ENCODE peak calls at places on chromosomes 7 and 10, in nine cellular contexts. J is GM12892; Z is activated T-helper 1 cell treated with Interleukin-2 at 50 U/mL for 16 hours; A is progenitor cell of endocrine pancreas; F is stimulated activated CD4-positive, alpha-beta T cell treated with anti-CD3 and anti-CD28 coated beads, Interleukin-1b, Interleukin-23, amount 100 ng/mL, for 48 hours; B is GM03348; R is GM18507; O is COLO829; I is EH. U is an unnamed sample.

GRCh38 chr10:101575580-101576228 is 12.4 kb downstream of the POLL start:
- DNase-seq in Z (no peak), I (no peak), J (no peak), A (no peak), R (no peak), B (no peak), O (no peak), F (no peak), U (no peak)

GRCh38 chr7:100573691-100574361 is at the start of gene SAP25:
- DNase-seq in O (no peak), R (no peak), J (no peak), B (no peak), I (no peak), A (no peak), F (no peak), Z (no peak), U (no peak)

GRCh38 chr7:46764100-46764941 is 817.6 kb downstream of the TNS3 start:
- DNase-seq in R (no peak), A (no peak), B (peak), O (peak), J (no peak), Z (no peak), F (no peak), I (peak), U (peak)

GRCh38 chr7:100726998-100727761 is 6.2 kb upstream of the ZAN start:
- DNase-seq in F (no peak), O (no peak), I (peak), A (no peak), J (no peak), Z (no peak), B (peak), R (no peak), U (no peak)

GRCh38 chr7:150355666-150356059 is 13.0 kb upstream of the REPIN1 start:
- DNase-seq in R (no peak), I (no peak), J (no peak), O (no peak), B (no peak), A (no peak), F (no peak), Z (no peak), U (no peak)

GRCh38 chr10:104993085-104993484 is 352.0 kb downstream of the SORCS3 start:
- DNase-seq in F (no peak), R (no peak), B (no peak), Z (no peak), I (no peak), J (no peak), A (no peak), O (no peak), U (no peak)

GRCh38 chr10:104273899-104274575 is 5.1 kb downstream of the GSTO2 start:
- DNase-seq in A (no peak), R (no peak), F (no peak), J (no peak), B (peak), I (peak), Z (no peak), O (no peak), U (no peak)

GRCh38 chr7:3591944-3592343 is 290.9 kb downstream of the SDK1 start:
- DNase-seq in R (no peak), O (no peak), B (no peak), Z (no peak), I (no peak), F (no peak), A (no peak), J (no peak), U (no peak)

GRCh38 chr10:113493195-113493594 is 59.7 kb upstream of the HABP2 start:
- DNase-seq in O (peak), I (peak), J (no peak), A (no peak), Z (no peak), R (no peak), F (no peak), B (peak), U (no peak)

GRCh38 chr10:32005050-32005449 is 51.2 kb downstream of the KIF5B start:
- DNase-seq in A (no peak), B (peak), Z (no peak), J (no peak), F (no peak), R (no peak), I (peak), O (peak), U (peak)

GRCh38 chr7:29563590-29564454 is at the start of gene PRR15:
- DNase-seq in O (no peak), J (no peak), F (no peak), A (peak), I (no peak), Z (no peak), R (no peak), B (peak), U (no peak)

GRCh38 chr7:83324596-83324995 is 161.9 kb upstream of the PCLO start:
- DNase-seq in O (no peak), I (no peak), R (no peak), J (no peak), F (no peak), A (no peak), Z (no peak), B (no peak), U (no peak)

U was measured in RCC 7860.